ENCODE peak calls at places on chromosome 22, in nine cellular contexts. J is stimulated activated CD8-positive, alpha-beta memory T cell treated with anti-CD3 and anti-CD28 coated beads, Interleukin-4, amount 100 ng/mL, for 48 hours; N is KBM-7; H is cerebellum; A is naive thymus-derived CD8-positive, alpha-beta T cell; B is mucosa of gallbladder; P is fibroblast of the aortic adventitia; S is dermis blood vessel endothelial cell; C is NT2/D1. G is an unnamed sample.

GRCh38 chr22:43077121-43077877 is 11.9 kb downstream of the TTLL1 start:
- DNase-seq in J (no peak), N (no peak), H (peak), A (no peak), B (no peak), P (no peak), S (no peak), C (no peak), G (no peak)

GRCh38 chr22:47294571-47294970 is 532.1 kb downstream of the TBC1D22A start:
- DNase-seq in J (no peak), N (no peak), H (no peak), A (no peak), B (no peak), P (no peak), S (no peak), C (no peak), G (no peak)

GRCh38 chr22:47382164-47382890 is 619.9 kb downstream of the TBC1D22A start:
- DNase-seq in J (no peak), N (no peak), H (no peak), A (no peak), B (no peak), P (no peak), S (no peak), C (no peak), G (no peak)

GRCh38 chr22:45127866-45128265 is 35.9 kb upstream of the NUP50 start:
- DNase-seq in J (no peak), N (no peak), H (no peak), A (no peak), B (no peak), P (peak), S (no peak), C (no peak), G (peak)

GRCh38 chr22:40417881-40418280 is 47.5 kb downstream of the SGSM3 start:
- DNase-seq in J (no peak), N (no peak), H (no peak), A (no peak), B (no peak), P (no peak), S (no peak), C (no peak), G (no peak)

GRCh38 chr22:38422615-38423511 is 32.1 kb downstream of the KCNJ4 start:
- DNase-seq in J (no peak), N (no peak), H (no peak), A (no peak), B (peak), P (no peak), S (no peak), C (no peak), G (no peak)

GRCh38 chr22:22181515-22181959 is 63.0 kb upstream of the VPREB1 start:
- DNase-seq in J (no peak), N (no peak), H (no peak), A (no peak), B (no peak), P (no peak), S (no peak), C (no peak), G (no peak)

GRCh38 chr22:20520093-20520511 is 12.7 kb downstream of the MED15 start:
- DNase-seq in J (peak), N (no peak), H (no peak), A (no peak), B (no peak), P (no peak), S (peak), C (no peak), G (peak)

GRCh38 chr22:48579915-48580279 is 1247.8 kb downstream of the BRD1 start:
- DNase-seq in J (no peak), N (no peak), H (no peak), A (no peak), B (no peak), P (no peak), S (no peak), C (no peak), G (no peak)

GRCh38 chr22:38073150-38074130 is 10.5 kb downstream of the SLC16A8 start:
- DNase-seq in J (no peak), N (no peak), H (no peak), A (no peak), B (no peak), P (no peak), S (no peak), C (no peak), G (no peak)

GRCh38 chr22:46114518-46115387 is 35.6 kb upstream of the PPARA start:
- DNase-seq in J (no peak), N (peak), H (no peak), A (no peak), B (no peak), P (no peak), S (no peak), C (no peak), G (peak)

GRCh38 chr22:26756675-26757293 is 99.4 kb downstream of the MIAT start:
- DNase-seq in J (peak), N (peak), H (peak), A (peak), B (peak), P (peak), S (peak), C (no peak), G (peak)

GRCh38 chr22:37206841-37207821 is 5.1 kb downstream of the SSTR3 start:
- DNase-seq in J (no peak), N (no peak), H (no peak), A (no peak), B (no peak), P (no peak), S (no peak), C (no peak), G (no peak)

GRCh38 chr22:19523240-19524169 is 705 bp downstream of the CLDN5 start:
- DNase-seq in J (peak), N (no peak), H (no peak), A (no peak), B (no peak), P (peak), S (peak), C (no peak), G (peak)

GRCh38 chr22:33569547-33569946 is 350.7 kb downstream of the LARGE1 start:
- DNase-seq in J (no peak), N (no peak), H (no peak), A (no peak), B (no peak), P (no peak), S (no peak), C (peak), G (no peak)

GRCh38 chr22:46660604-46661201 is 40.5 kb downstream of the GRAMD4 start:
- DNase-seq in J (no peak), N (no peak), H (peak), A (no peak), B (peak), P (no peak), S (no peak), C (no peak), G (no peak)

GRCh38 chr22:37636186-37636948 is 3.1 kb upstream of the SH3BP1 start:
- DNase-seq in J (no peak), N (peak), H (no peak), A (no peak), B (no peak), P (peak), S (no peak), C (no peak), G (peak)

GRCh38 chr22:32932176-32932575 is 126.0 kb downstream of the SYN3 start:
- DNase-seq in J (no peak), N (no peak), H (no peak), A (no peak), B (no peak), P (peak), S (no peak), C (no peak), G (peak)

GRCh38 chr22:17443413-17444203 is 74.3 kb downstream of the CECR2 start:
- DNase-seq in J (no peak), N (no peak), H (peak), A (no peak), B (no peak), P (no peak), S (no peak), C (no peak), G (peak)

GRCh38 chr22:35352214-35353111 is 28.4 kb upstream of the HMOX1 start:
- DNase-seq in J (peak), N (no peak), H (no peak), A (no peak), B (peak), P (no peak), S (peak), C (no peak), G (peak)

GRCh38 chr22:36328635-36329216 is 59.0 kb downstream of the MYH9 start:
- DNase-seq in J (peak), N (no peak), H (no peak), A (no peak), B (peak), P (peak), S (peak), C (no peak), G (peak)

GRCh38 chr22:33188316-33188715 is 130.1 kb upstream of the SYN3 start:
- DNase-seq in J (no peak), N (no peak), H (no peak), A (no peak), B (no peak), P (no peak), S (peak), C (peak), G (peak)

GRCh38 chr22:38467904-38468760 is at the start of gene KDELR3:
- DNase-seq in J (peak), N (peak), H (peak), A (no peak), B (peak), P (peak), S (peak), C (no peak), G (peak)

GRCh38 chr22:38424525-38425080 is 30.4 kb downstream of the KCNJ4 start:
- DNase-seq in J (no peak), N (no peak), H (no peak), A (no peak), B (no peak), P (no peak), S (no peak), C (no peak), G (no peak)

GRCh38 chr22:37278261-37278660 is 4.0 kb upstream of the CYTH4 start:
- DNase-seq in J (no peak), N (no peak), H (no peak), A (no peak), B (no peak), P (no peak), S (no peak), C (no peak), G (no peak)

GRCh38 chr22:45278125-45278524 is 6.6 kb upstream of the UPK3A start:
- DNase-seq in J (no peak), N (no peak), H (no peak), A (no peak), B (no peak), P (no peak), S (no peak), C (no peak), G (no peak)

GRCh38 chr22:45483918-45484499 is 18.7 kb upstream of the FBLN1 start:
- DNase-seq in J (no peak), N (no peak), H (no peak), A (no peak), B (no peak), P (no peak), S (no peak), C (no peak), G (no peak)

GRCh38 chr22:24592144-24592845 is 578 bp downstream of the LRRC75B start:
- DNase-seq in J (peak), N (peak), H (peak), A (no peak), B (no peak), P (peak), S (no peak), C (no peak), G (peak)

GRCh38 chr22:38276161-38276560 is 3.4 kb upstream of the TMEM184B start:
- DNase-seq in J (no peak), N (peak), H (no peak), A (no peak), B (no peak), P (no peak), S (no peak), C (no peak), G (no peak)

GRCh38 chr22:46996595-46997310 is 234.3 kb downstream of the TBC1D22A start:
- DNase-seq in J (no peak), N (no peak), H (no peak), A (no peak), B (no peak), P (no peak), S (peak), C (no peak), G (no peak)

GRCh38 chr22:20008221-20008995 is 8.2 kb downstream of the ARVCF start:
- DNase-seq in J (no peak), N (no peak), H (no peak), A (no peak), B (no peak), P (no peak), S (no peak), C (no peak), G (no peak)

GRCh38 chr22:50633771-50634170 is 5.8 kb upstream of the ARSA start:
- DNase-seq in J (no peak), N (no peak), H (no peak), A (no peak), B (no peak), P (no peak), S (no peak), C (no peak), G (no peak)

GRCh38 chr22:50481440-50482106 is at the start of gene ADM2:
- DNase-seq in J (peak), N (no peak), H (no peak), A (no peak), B (no peak), P (peak), S (no peak), C (no peak), G (no peak)

GRCh38 chr22:36356708-36357694 is 30.8 kb downstream of the MYH9 start:
- DNase-seq in J (peak), N (no peak), H (no peak), A (peak), B (no peak), P (no peak), S (no peak), C (no peak), G (peak)

GRCh38 chr22:20783844-20784723 is 10.2 kb downstream of the SERPIND1 start:
- DNase-seq in J (peak), N (peak), H (peak), A (peak), B (peak), P (peak), S (peak), C (no peak), G (peak)

GRCh38 chr22:41498322-41498721 is 29.4 kb downstream of the ACO2 start:
- DNase-seq in J (no peak), N (no peak), H (no peak), A (no peak), B (no peak), P (peak), S (no peak), C (no peak), G (no peak)